ENCODE peak calls at places on chromosomes 7 and 10, in five cellular contexts. W is Calu3, L is fibroblast of gingiva, X is substantia nigra, A is HepG2. U is an unnamed sample.

GRCh38 chr10:50415292-50415691 is 164.0 kb upstream of the ASAH2 start:
- DNase-seq in L (no peak), A (no peak), W (no peak), X (no peak), U (peak)

GRCh38 chr10:132721725-132722124 is 64.2 kb downstream of the NKX6-2 start:
- DNase-seq in X (no peak), A (no peak), W (no peak), L (no peak), U (no peak)

GRCh38 chr10:77780180-77780579 is 142.6 kb upstream of the KCNMA1 start:
- DNase-seq in X (no peak), A (no peak), L (no peak), W (no peak), U (no peak)

GRCh38 chr10:7153750-7154149 is 257.1 kb downstream of the SFMBT2 start:
- DNase-seq in W (no peak), L (peak), A (no peak), X (no peak), U (no peak)

GRCh38 chr7:42244828-42245227 is 7.8 kb upstream of the GLI3 start:
- DNase-seq in A (no peak), L (peak), W (no peak), X (no peak), U (no peak)

GRCh38 chr10:99346247-99346646 is 17.1 kb downstream of the CNNM1 start:
- DNase-seq in L (peak), W (no peak), A (no peak), X (no peak), U (no peak)

GRCh38 chr7:116772423-116772852 is 89.9 kb upstream of the CAPZA2 start:
- DNase-seq in L (peak), W (no peak), X (no peak), A (peak), U (peak)

GRCh38 chr10:86230538-86231180 is 135.9 kb downstream of the GRID1 start:
- DNase-seq in W (no peak), L (no peak), X (no peak), A (no peak), U (no peak)

GRCh38 chr10:80900661-80901060 is 363.0 kb downstream of the SH2D4B start:
- DNase-seq in X (no peak), A (peak), W (no peak), L (no peak), U (no peak)

GRCh38 chr10:114683593-114683992 is 25.5 kb upstream of the ABLIM1 start:
- DNase-seq in X (no peak), L (no peak), W (no peak), A (no peak), U (no peak)

GRCh38 chr10:14839305-14839695 is 1.2 kb downstream of the HSPA14 start:
- DNase-seq in L (no peak), X (no peak), A (no peak), W (peak), U (peak)

GRCh38 chr7:122416316-122416925 is 111.9 kb upstream of the FEZF1 start:
- DNase-seq in L (no peak), A (no peak), X (no peak), W (no peak), U (no peak)

GRCh38 chr7:84060760-84061261 is 133.8 kb downstream of the SEMA3A start:
- DNase-seq in A (no peak), W (no peak), X (no peak), L (no peak), U (no peak)

GRCh38 chr7:157235357-157236018 is 96.8 kb downstream of the UBE3C start:
- DNase-seq in A (peak), L (peak), X (no peak), W (no peak), U (no peak)

GRCh38 chr7:143385891-143386781 is 5.0 kb downstream of the ZYX start:
- DNase-seq in X (no peak), A (no peak), W (no peak), L (no peak), U (peak)

GRCh38 chr10:75103881-75104686 is 7.4 kb upstream of the SAMD8 start:
- DNase-seq in X (no peak), L (no peak), A (no peak), W (no peak), U (no peak)

GRCh38 chr10:60098676-60099601 is 192.6 kb upstream of the CCDC6 start:
- DNase-seq in L (no peak), A (peak), W (peak), X (peak), U (peak)

GRCh38 chr10:29996842-29997123 is 62.6 kb downstream of the JCAD start:
- DNase-seq in A (no peak), L (no peak), W (no peak), X (no peak), U (no peak)

GRCh38 chr7:36301914-36302771 is 87.5 kb upstream of the ANLN start:
- DNase-seq in X (no peak), A (no peak), W (no peak), L (no peak), U (no peak)

GRCh38 chr10:43204943-43205671 is 61.8 kb downstream of the RASGEF1A start:
- DNase-seq in X (peak), L (peak), W (peak), A (peak), U (peak)

GRCh38 chr10:88439932-88440331 is 143.2 kb downstream of the RNLS start:
- DNase-seq in W (no peak), A (no peak), X (no peak), L (no peak), U (no peak)

GRCh38 chr10:15419279-15419874 is 48.3 kb upstream of the FAM171A1 start:
- DNase-seq in L (no peak), A (peak), W (peak), X (peak), U (peak)

GRCh38 chr10:74825371-74826141 is 844 bp upstream of the KAT6B start:
- DNase-seq in L (peak), X (no peak), W (no peak), A (no peak), U (no peak)

GRCh38 chr7:97421307-97421905 is 303.9 kb downstream of the SDHAF3 start:
- DNase-seq in X (no peak), L (no peak), A (no peak), W (no peak), U (peak)

GRCh38 chr7:84647797-84648762 is 453.5 kb upstream of the SEMA3A start:
- DNase-seq in A (no peak), W (no peak), L (peak), X (no peak), U (peak)

GRCh38 chr7:102244601-102245000 is 42.1 kb upstream of the SH2B2 start:
- DNase-seq in W (no peak), A (no peak), L (no peak), X (no peak), U (peak)

GRCh38 chr7:132300599-132300998 is 275.7 kb downstream of the PLXNA4 start:
- DNase-seq in A (no peak), L (no peak), W (no peak), X (no peak), U (no peak)

GRCh38 chr10:75499556-75499955 is 68.1 kb downstream of the LRMDA start:
- DNase-seq in W (no peak), A (no peak), X (no peak), L (no peak), U (no peak)

GRCh38 chr7:44998153-44998871 is 1.7 kb upstream of the CCM2 start:
- DNase-seq in X (no peak), W (no peak), L (no peak), A (no peak), U (no peak)

GRCh38 chr10:7956508-7956907 is 98.0 kb upstream of the GATA3 start:
- DNase-seq in W (no peak), A (no peak), L (peak), X (no peak), U (no peak)

GRCh38 chr7:146150153-146150552 is 33.6 kb downstream of the CNTNAP2 start:
- DNase-seq in W (no peak), X (no peak), A (no peak), L (peak), U (no peak)

GRCh38 chr10:74071151-74071550 is 73.2 kb downstream of the VCL start:
- DNase-seq in L (peak), X (no peak), W (no peak), A (no peak), U (peak)

GRCh38 chr10:59905735-59906416 is 480 bp downstream of the CCDC6 start:
- DNase-seq in W (no peak), L (no peak), A (no peak), X (no peak), U (no peak)

U was measured in trophoblast cell.